ENCODE peak calls at places on chromosomes 3 and 15, in ten cellular contexts. H is fibroblast of lung, M is MM.1S, R is A549, Y is heart right ventricle, E is ovary, G is transverse colon, T is PC-9, P is left lung, J is upper lobe of left lung. Z is an unnamed sample.

GRCh38 chr15:48868549-48868948 is 9.4 kb upstream of the EID1 start:
- DNase-seq in Y (no peak), E (no peak), R (no peak), J (no peak), G (no peak), M (no peak), H (peak; percentile 88), T (peak; percentile 76), P (no peak), Z (no peak)

GRCh38 chr3:142027713-142028112 is 121.6 kb downstream of the TFDP2 start:
- DNase-seq in E (no peak), T (peak; percentile 46), R (no peak), H (peak; percentile 58), P (no peak), J (no peak), G (peak; percentile 41), M (peak; percentile 22), Y (no peak), Z (no peak)

GRCh38 chr3:49295489-49296058 is 18.5 kb upstream of the C3orf62 start:
- DNase-seq in M (no peak), H (peak; percentile 20), Y (peak; percentile 14), E (peak; percentile 54), P (no peak), J (peak; percentile 86), T (peak; percentile 36), G (no peak), R (peak; percentile 13), Z (peak; percentile 32)

GRCh38 chr3:103614719-103615118 is 1179.9 kb downstream of the ZPLD1 start:
- DNase-seq in Y (no peak), H (no peak), E (no peak), G (no peak), M (no peak), T (no peak), P (no peak), R (no peak), J (no peak), Z (no peak)

GRCh38 chr15:90101130-90101968 is 919 bp downstream of the IDH2 start:
- DNase-seq in P (no peak), Y (peak; percentile 74), G (peak; percentile 57), J (no peak), E (peak; percentile 63), H (peak; percentile 31), R (no peak), T (no peak), M (peak; percentile 63), Z (no peak)

GRCh38 chr3:55629432-55629831 is 142.3 kb upstream of the WNT5A start:
- DNase-seq in E (peak; percentile 69), J (no peak), T (no peak), R (no peak), M (no peak), P (no peak), G (peak; percentile 89), H (peak; percentile 55), Y (no peak), Z (no peak)

GRCh38 chr3:132867956-132868355 is 145.7 kb upstream of the NPHP3 start:
- DNase-seq in Y (no peak), E (no peak), T (no peak), P (no peak), G (no peak), J (no peak), M (no peak), R (no peak), H (peak; percentile 68), Z (no peak)

GRCh38 chr15:100254694-100255093 is 87.1 kb downstream of the ADAMTS17 start:
- DNase-seq in R (no peak), G (no peak), H (no peak), M (no peak), E (no peak), Y (no peak), T (no peak), P (no peak), J (no peak), Z (no peak)

GRCh38 chr3:118977671-118978392 is 56.8 kb downstream of the IGSF11 start:
- DNase-seq in J (no peak), M (no peak), T (no peak), Y (no peak), G (no peak), H (no peak), P (peak; percentile 41), R (no peak), E (no peak), Z (no peak)

GRCh38 chr15:82750831-82751181 is 41.1 kb upstream of the AP3B2 start:
- DNase-seq in J (no peak), P (no peak), T (peak; percentile 42), Y (no peak), E (no peak), R (peak; percentile 33), M (peak; percentile 62), H (peak; percentile 24), G (no peak), Z (no peak)

GRCh38 chr15:43094416-43095039 is 11.3 kb downstream of the UBR1 start:
- DNase-seq in R (no peak), E (no peak), H (no peak), M (no peak), T (no peak), Y (no peak), J (no peak), G (no peak), P (no peak), Z (no peak)
- H3K27ac ChIP-seq in R (no peak overlapping the region), E (no peak overlapping the region), H (no peak overlapping the region), M (no peak overlapping the region), T (no peak overlapping the region), Y (no peak overlapping the region), J (no peak overlapping the region), G (no peak overlapping the region), P (no peak overlapping the region), Z (no peak overlapping the region)

DNA sequence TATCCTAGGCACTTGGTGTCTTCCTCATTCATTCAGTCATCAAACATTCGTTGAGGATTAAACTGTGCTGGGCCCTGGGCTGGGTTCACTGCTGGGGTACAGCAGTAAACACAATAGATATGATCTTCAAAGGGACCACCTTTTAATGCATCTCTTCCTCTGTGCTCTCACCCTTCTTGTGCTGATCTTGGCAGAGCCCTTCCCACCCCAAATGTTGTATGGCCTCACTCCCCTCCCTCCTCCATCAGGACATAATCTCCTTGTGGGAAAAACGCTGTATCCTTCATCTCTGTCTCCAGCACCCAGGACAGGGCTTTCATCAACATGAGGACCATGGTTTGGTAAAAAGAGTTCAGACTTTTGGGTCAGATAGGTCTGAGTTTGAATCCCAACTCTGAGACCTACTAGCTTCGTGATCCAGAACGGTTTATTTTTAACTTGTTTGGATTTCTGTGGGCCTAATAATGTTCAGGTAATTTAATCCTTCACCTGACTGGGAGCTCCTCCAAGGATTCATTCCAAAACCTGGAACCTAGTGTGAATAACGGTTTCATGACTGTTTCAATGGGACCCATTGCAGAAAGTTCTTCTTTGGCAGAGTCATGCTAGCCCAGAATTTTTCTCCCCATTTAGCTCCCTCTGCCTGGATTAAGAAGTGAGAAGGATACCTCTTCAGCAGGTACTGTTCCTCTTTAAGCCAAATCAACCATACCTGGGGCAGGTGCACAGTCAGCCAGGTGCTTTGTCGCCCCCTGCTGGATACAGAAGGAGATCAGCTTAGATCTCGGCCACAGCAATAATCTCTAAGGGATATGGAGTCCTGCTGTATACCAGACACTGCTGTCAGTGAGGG is 5.2 kb upstream of the WNT7A start:
- DNase-seq in R (peak; percentile 53), J (no peak), G (peak; percentile 54), Y (no peak), E (peak; percentile 7), T (peak; percentile 49), H (no peak), M (peak; percentile 67), P (no peak), Z (peak; percentile 71)
- TF ChIP-seq CTCF in R (peak; percentile 66), J (peak; percentile 58), G (peak; percentile 64), Y (no peak), E (no peak), T (peak; percentile 98), H (peak; percentile 43), M (peak; percentile 95), P (peak; percentile 64), Z (peak; percentile 95)

GRCh38 chr3:84224262-84224661 is 734.5 kb upstream of the CADM2 start:
- DNase-seq in J (peak; percentile 43), R (no peak), G (no peak), T (no peak), H (peak; percentile 34), E (no peak), Y (no peak), P (no peak), M (no peak), Z (no peak)
- H3K9me3 ChIP-seq in J (no peaks in the 10 kb centered on the region), R (peaks cover 8% of the 10 kb centered on the region), G (peaks cover 11% of the 10 kb centered on the region), T (no peaks in the 10 kb centered on the region), H (no peaks in the 10 kb centered on the region), E (no peaks in the 10 kb centered on the region), Y (no peaks in the 10 kb centered on the region), P (no peaks in the 10 kb centered on the region), M (no peaks in the 10 kb centered on the region), Z (no peaks in the 10 kb centered on the region)

GRCh38 chr3:177591371-177591770 is 394.1 kb upstream of the TBL1XR1 start:
- DNase-seq in M (no peak), G (peak; percentile 19), P (no peak), E (no peak), J (no peak), H (no peak), R (no peak), Y (no peak), T (no peak), Z (no peak)
- H3K27ac ChIP-seq in M (no peak overlapping the region), G (peak overlapping the region; percentile 29), P (peak overlapping the region; percentile 63), E (no peak overlapping the region), J (peak overlapping the region; percentile 42), H (no peak overlapping the region), R (peak overlapping the region; percentile 86), Y (no peak overlapping the region), T (peak overlapping the region; percentile 83), Z (no peak overlapping the region)

Z was measured in CD4-positive, alpha-beta T cell.